ENCODE peak calls at places on chromosomes 7 and 10, in eight cellular contexts. One of them, this sample, is unnamed. For H3K27me3, the result is how much of the 10 kb centered on the place peaks cover.

GRCh38 chr7:517848-518629 is 1.6 kb downstream of the PDGFA start:
- DNase-seq in HepG2: no peak
- DNase-seq in Panc1: no peak
- DNase-seq in IMR-90: peak
- DNase-seq in GM23338: peak
- DNase-seq in body of pancreas: peak
- DNase-seq in colonic mucosa: peak
- DNase-seq in kidney epithelial cell: no peak
- DNase-seq in this sample: no peak

GRCh38 chr7:43758861-43759683 is 592 bp downstream of the BLVRA start:
- DNase-seq in HepG2: no peak
- DNase-seq in Panc1: no peak
- DNase-seq in IMR-90: peak
- DNase-seq in GM23338: peak
- DNase-seq in body of pancreas: peak
- DNase-seq in colonic mucosa: peak
- DNase-seq in kidney epithelial cell: no peak
- DNase-seq in this sample: peak

GRCh38 chr10:75929630-75930161 is 498.3 kb downstream of the LRMDA start:
- DNase-seq in HepG2: no peak
- DNase-seq in Panc1: no peak
- DNase-seq in IMR-90: no peak
- DNase-seq in GM23338: no peak
- DNase-seq in body of pancreas: no peak
- DNase-seq in colonic mucosa: no peak
- DNase-seq in kidney epithelial cell: no peak
- DNase-seq in this sample: no peak

GRCh38 chr10:17380888-17381287 is 73.5 kb downstream of the ST8SIA6 start:
- DNase-seq in HepG2: no peak
- DNase-seq in Panc1: no peak
- DNase-seq in IMR-90: no peak
- DNase-seq in GM23338: no peak
- DNase-seq in body of pancreas: no peak
- DNase-seq in colonic mucosa: no peak
- DNase-seq in kidney epithelial cell: no peak
- DNase-seq in this sample: no peak

GRCh38 chr7:110386914-110387313 is 704.0 kb upstream of the LRRN3 start:
- DNase-seq in HepG2: peak
- DNase-seq in Panc1: peak
- DNase-seq in IMR-90: peak
- DNase-seq in GM23338: peak
- DNase-seq in body of pancreas: no peak
- DNase-seq in colonic mucosa: no peak
- DNase-seq in kidney epithelial cell: peak
- DNase-seq in this sample: no peak

GRCh38 chr7:50748472-50748871 is 34.2 kb downstream of the GRB10 start:
- DNase-seq in HepG2: no peak
- DNase-seq in Panc1: no peak
- DNase-seq in IMR-90: no peak
- DNase-seq in GM23338: no peak
- DNase-seq in body of pancreas: no peak
- DNase-seq in colonic mucosa: no peak
- DNase-seq in kidney epithelial cell: no peak
- DNase-seq in this sample: no peak

GRCh38 chr10:94307046-94307615 is 55.6 kb downstream of the NOC3L start:
- DNase-seq in HepG2: no peak
- DNase-seq in Panc1: no peak
- DNase-seq in IMR-90: no peak
- DNase-seq in GM23338: no peak
- DNase-seq in body of pancreas: no peak
- DNase-seq in colonic mucosa: no peak
- DNase-seq in kidney epithelial cell: no peak
- DNase-seq in this sample: no peak

GRCh38 chr7:150857276-150858055 is 5.1 kb downstream of the AOC1 start:
- DNase-seq in HepG2: no peak
- DNase-seq in Panc1: no peak
- DNase-seq in IMR-90: no peak
- DNase-seq in GM23338: no peak
- DNase-seq in body of pancreas: no peak
- DNase-seq in colonic mucosa: peak
- DNase-seq in kidney epithelial cell: no peak
- DNase-seq in this sample: no peak

GRCh38 chr7:50564171-50564570 is 1.0 kb downstream of the DDC start:
- DNase-seq in HepG2: no peak
- DNase-seq in Panc1: no peak
- DNase-seq in IMR-90: no peak
- DNase-seq in GM23338: no peak
- DNase-seq in body of pancreas: no peak
- DNase-seq in colonic mucosa: peak
- DNase-seq in kidney epithelial cell: no peak
- DNase-seq in this sample: no peak

GRCh38 chr10:73648252-73648651 is 7.0 kb upstream of the MYOZ1 start:
- DNase-seq in HepG2: no peak
- DNase-seq in Panc1: no peak
- DNase-seq in IMR-90: no peak
- DNase-seq in GM23338: peak
- DNase-seq in body of pancreas: no peak
- DNase-seq in colonic mucosa: no peak
- DNase-seq in kidney epithelial cell: no peak
- DNase-seq in this sample: no peak
- H3K4me3 ChIP-seq in HepG2: no peak
- H3K4me3 ChIP-seq in Panc1: no peak
- H3K4me3 ChIP-seq in IMR-90: no peak
- H3K4me3 ChIP-seq in GM23338: peak
- H3K4me3 ChIP-seq in body of pancreas: peak
- H3K4me3 ChIP-seq in colonic mucosa: peak
- H3K4me3 ChIP-seq in kidney epithelial cell: peak
- H3K4me3 ChIP-seq in this sample: no peak

GRCh38 chr7:148884299-148885022 is 370 bp upstream of the EZH2 start:
- DNase-seq in HepG2: peak
- DNase-seq in Panc1: peak
- DNase-seq in IMR-90: peak
- DNase-seq in GM23338: peak
- DNase-seq in body of pancreas: peak
- DNase-seq in colonic mucosa: peak
- DNase-seq in kidney epithelial cell: peak
- DNase-seq in this sample: peak
- TF ChIP-seq CTCF in HepG2: no peak
- TF ChIP-seq CTCF in Panc1: no peak
- TF ChIP-seq CTCF in IMR-90: no peak
- TF ChIP-seq CTCF in GM23338: no peak
- TF ChIP-seq CTCF in body of pancreas: no peak
- TF ChIP-seq CTCF in colonic mucosa: no peak
- TF ChIP-seq CTCF in kidney epithelial cell: no peak
- TF ChIP-seq CTCF in this sample: no peak

DNA sequence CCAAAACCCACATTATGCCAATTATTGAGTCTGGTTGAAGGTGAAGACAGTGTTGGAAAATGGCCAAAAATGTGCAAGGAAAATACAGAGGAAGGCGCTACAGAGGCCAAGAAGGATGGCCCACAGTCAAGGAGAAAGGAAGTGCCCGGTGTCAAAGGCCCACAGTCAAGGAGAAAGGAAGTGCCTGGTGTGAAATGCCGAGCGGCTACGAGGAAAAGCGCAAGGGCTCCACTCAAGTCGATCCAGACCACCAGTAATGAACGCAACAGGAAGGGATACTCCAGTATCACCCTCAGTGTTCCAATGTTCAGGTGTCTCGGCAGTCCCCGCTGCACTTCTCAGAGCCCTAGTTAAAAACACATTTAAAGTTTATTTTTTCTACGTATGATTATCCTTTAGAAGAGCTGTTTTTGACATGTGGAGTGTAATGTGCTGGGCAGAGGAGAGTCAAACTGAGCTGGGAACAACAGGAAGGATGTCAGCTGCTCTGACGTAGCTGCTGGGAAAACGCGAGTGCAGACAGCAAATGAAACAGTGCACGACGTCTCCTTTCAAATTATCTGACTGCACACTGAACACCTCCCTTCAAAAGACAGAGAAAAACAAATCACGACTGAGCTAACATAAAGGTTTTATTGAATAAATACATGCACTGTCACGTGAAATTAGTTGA is 25.9 kb upstream of the NCAPG2 start:
- DNase-seq in HepG2: no peak
- DNase-seq in Panc1: no peak
- DNase-seq in IMR-90: peak
- DNase-seq in GM23338: no peak
- DNase-seq in body of pancreas: no peak
- DNase-seq in colonic mucosa: no peak
- DNase-seq in kidney epithelial cell: no peak
- DNase-seq in this sample: no peak
- H3K27me3 ChIP-seq in HepG2: under half
- H3K27me3 ChIP-seq in Panc1: under half
- H3K27me3 ChIP-seq in IMR-90: under half
- H3K27me3 ChIP-seq in GM23338: under half
- H3K27me3 ChIP-seq in body of pancreas: under half
- H3K27me3 ChIP-seq in colonic mucosa: under half
- H3K27me3 ChIP-seq in kidney epithelial cell: under half
- H3K27me3 ChIP-seq in this sample: under half

DNA sequence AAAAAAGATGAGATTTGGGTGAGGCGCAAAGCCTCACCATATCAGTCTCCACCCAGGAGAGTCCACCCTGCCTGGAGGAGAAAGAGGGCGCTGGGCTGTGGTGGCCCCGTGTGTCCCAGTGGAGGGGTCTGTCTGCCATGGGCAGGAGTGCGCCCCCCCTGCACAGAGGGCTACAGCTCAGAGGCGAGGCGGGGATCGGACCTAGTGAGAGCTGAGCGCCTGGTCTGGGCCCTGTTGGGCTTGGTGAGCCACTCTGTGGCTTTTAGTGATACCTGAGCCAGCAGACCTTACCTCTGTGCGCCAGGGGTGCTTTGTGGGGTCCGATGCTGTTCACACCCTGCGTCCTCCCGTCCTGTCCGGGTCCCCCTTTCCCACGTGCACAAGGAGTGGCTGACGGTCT is 25.9 kb upstream of the GNA12 start:
- DNase-seq in HepG2: no peak
- DNase-seq in Panc1: no peak
- DNase-seq in IMR-90: no peak
- DNase-seq in GM23338: no peak
- DNase-seq in body of pancreas: no peak
- DNase-seq in colonic mucosa: no peak
- DNase-seq in kidney epithelial cell: no peak
- DNase-seq in this sample: no peak
- H3K4me3 ChIP-seq in HepG2: no peak
- H3K4me3 ChIP-seq in Panc1: no peak
- H3K4me3 ChIP-seq in IMR-90: no peak
- H3K4me3 ChIP-seq in GM23338: no peak
- H3K4me3 ChIP-seq in body of pancreas: no peak
- H3K4me3 ChIP-seq in colonic mucosa: no peak
- H3K4me3 ChIP-seq in kidney epithelial cell: no peak
- H3K4me3 ChIP-seq in this sample: no peak

DNA sequence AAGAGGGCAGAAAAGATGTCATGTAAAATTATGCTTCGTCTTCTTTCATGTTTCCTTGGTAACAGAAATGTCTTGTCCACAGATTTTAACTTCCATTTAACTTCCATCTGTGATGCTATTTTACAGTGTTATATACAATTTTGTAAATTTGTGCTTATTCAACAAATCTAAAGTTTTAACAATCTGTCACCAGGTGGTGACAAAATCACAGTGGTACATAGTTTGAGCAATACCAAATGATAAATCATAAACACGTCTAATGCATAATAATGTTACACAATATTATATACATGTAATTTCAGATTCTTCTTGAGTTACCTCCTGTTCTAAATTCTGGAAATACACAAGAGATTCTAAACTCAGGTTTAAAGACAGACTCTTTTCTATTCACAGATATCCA is 784.4 kb upstream of the CELF2 start:
- DNase-seq in HepG2: no peak
- DNase-seq in Panc1: no peak
- DNase-seq in IMR-90: no peak
- DNase-seq in GM23338: no peak
- DNase-seq in body of pancreas: no peak
- DNase-seq in colonic mucosa: no peak
- DNase-seq in kidney epithelial cell: no peak
- DNase-seq in this sample: no peak
- TF ChIP-seq CTCF in HepG2: no peak
- TF ChIP-seq CTCF in Panc1: no peak
- TF ChIP-seq CTCF in IMR-90: no peak
- TF ChIP-seq CTCF in GM23338: no peak
- TF ChIP-seq CTCF in body of pancreas: no peak
- TF ChIP-seq CTCF in colonic mucosa: no peak
- TF ChIP-seq CTCF in kidney epithelial cell: no peak
- TF ChIP-seq CTCF in this sample: no peak

DNA sequence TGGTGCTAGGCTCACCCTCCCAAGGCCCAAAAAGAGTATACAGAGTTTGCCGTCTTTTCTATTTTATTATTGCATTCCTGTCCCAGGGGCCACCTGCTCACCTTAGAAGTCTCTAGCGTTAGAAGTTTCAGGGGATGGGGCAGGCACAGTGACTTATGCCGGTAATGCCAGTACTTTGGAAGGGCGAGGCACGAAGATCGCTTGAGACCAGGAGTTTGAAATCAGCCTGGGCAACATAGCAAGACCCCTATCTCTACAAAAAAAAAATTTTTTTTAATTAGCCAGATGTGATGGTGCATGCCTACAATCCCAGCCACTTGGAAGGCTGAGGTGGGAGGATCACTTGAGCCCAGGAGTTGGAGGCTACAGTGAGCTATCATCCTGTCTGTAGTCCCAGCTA is 30.3 kb upstream of the HSPB1 start:
- DNase-seq in HepG2: no peak
- DNase-seq in Panc1: no peak
- DNase-seq in IMR-90: no peak
- DNase-seq in GM23338: no peak
- DNase-seq in body of pancreas: no peak
- DNase-seq in colonic mucosa: no peak
- DNase-seq in kidney epithelial cell: no peak
- DNase-seq in this sample: no peak
- H3K27me3 ChIP-seq in HepG2: under half
- H3K27me3 ChIP-seq in Panc1: under half
- H3K27me3 ChIP-seq in IMR-90: half or more
- H3K27me3 ChIP-seq in GM23338: under half
- H3K27me3 ChIP-seq in body of pancreas: under half
- H3K27me3 ChIP-seq in colonic mucosa: under half
- H3K27me3 ChIP-seq in kidney epithelial cell: under half
- H3K27me3 ChIP-seq in this sample: under half

DNA sequence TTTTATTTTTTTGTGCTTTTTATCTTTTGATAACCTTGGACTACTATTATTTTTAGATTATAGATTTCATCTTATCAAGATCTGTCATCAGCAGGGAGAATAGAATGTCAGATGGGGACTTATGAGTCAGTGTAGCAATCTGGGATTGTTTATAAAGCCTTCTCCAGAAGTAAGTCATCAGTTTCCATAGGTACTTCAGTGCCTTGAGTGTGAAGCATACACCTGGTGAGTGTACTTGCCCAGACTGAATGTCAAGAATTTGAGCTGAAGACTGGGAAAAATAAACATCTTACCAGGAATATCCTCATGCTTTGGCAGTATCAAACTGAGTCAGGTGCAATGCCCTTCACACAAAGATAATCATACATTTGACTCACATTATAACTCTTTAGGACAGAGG is 2.2 kb downstream of the CASD1 start:
- DNase-seq in HepG2: no peak
- DNase-seq in Panc1: no peak
- DNase-seq in IMR-90: peak
- DNase-seq in GM23338: no peak
- DNase-seq in body of pancreas: no peak
- DNase-seq in colonic mucosa: no peak
- DNase-seq in kidney epithelial cell: peak
- DNase-seq in this sample: no peak
- H3K4me3 ChIP-seq in HepG2: no peak
- H3K4me3 ChIP-seq in Panc1: no peak
- H3K4me3 ChIP-seq in IMR-90: no peak
- H3K4me3 ChIP-seq in GM23338: peak
- H3K4me3 ChIP-seq in body of pancreas: no peak
- H3K4me3 ChIP-seq in colonic mucosa: no peak
- H3K4me3 ChIP-seq in kidney epithelial cell: no peak
- H3K4me3 ChIP-seq in this sample: no peak

This sample was measured in GM06990.